ENCODE peak calls at places on chromosomes 2 and 18, in ten cellular contexts. Q is AG04450, K is brain microvascular endothelial cell, V is right atrium auricular region, M is IMR-90, T is hepatocyte, F is heart right ventricle, J is mammary epithelial cell, I is cardiac fibroblast, H is SK-N-SH. U is an unnamed sample.

GRCh38 chr2:98175811-98176210 is 88.8 kb downstream of the VWA3B start:
- DNase-seq in V (no peak), Q (no peak), T (peak), I (no peak), J (no peak), H (no peak), M (no peak), K (no peak), F (no peak), U (no peak)

GRCh38 chr2:148594216-148594615 is 50.3 kb upstream of the EPC2 start:
- DNase-seq in K (no peak), J (peak), I (no peak), H (no peak), M (no peak), Q (no peak), T (no peak), F (no peak), V (no peak), U (no peak)

GRCh38 chr2:200603972-200604371 is 18.2 kb downstream of the AOX1 start:
- DNase-seq in H (no peak), V (no peak), Q (peak), J (peak), M (peak), I (peak), F (no peak), K (peak), T (peak), U (no peak)

GRCh38 chr18:11668441-11669169 is 20.5 kb upstream of the GNAL start:
- DNase-seq in I (no peak), J (no peak), M (no peak), T (no peak), K (no peak), Q (no peak), F (no peak), V (no peak), H (no peak), U (no peak)

GRCh38 chr2:73177645-73178255 is 24.6 kb upstream of the NOTO start:
- DNase-seq in J (no peak), M (no peak), H (peak), I (no peak), F (no peak), T (no peak), V (no peak), K (no peak), Q (no peak), U (no peak)

GRCh38 chr2:162106746-162107145 is 32.7 kb upstream of the DPP4 start:
- DNase-seq in T (no peak), K (no peak), H (no peak), J (no peak), F (no peak), I (no peak), M (no peak), V (no peak), Q (no peak), U (no peak)

GRCh38 chr2:41973871-41974270 is 74.0 kb upstream of the PKDCC start:
- DNase-seq in K (no peak), H (no peak), I (no peak), Q (no peak), T (no peak), M (no peak), J (no peak), F (no peak), V (no peak), U (no peak)

GRCh38 chr2:74877376-74877775 is 43.4 kb downstream of the HK2 start:
- DNase-seq in F (no peak), J (no peak), M (no peak), V (no peak), K (no peak), T (no peak), H (no peak), I (no peak), Q (no peak), U (no peak)

GRCh38 chr2:46431481-46432235 is 47.7 kb upstream of the TMEM247 start:
- DNase-seq in F (no peak), T (no peak), H (peak), K (no peak), V (no peak), Q (no peak), I (peak), J (no peak), M (peak), U (no peak)

GRCh38 chr2:160561551-160562280 is 68.1 kb upstream of the RBMS1 start:
- DNase-seq in V (no peak), Q (peak), T (peak), I (peak), F (no peak), K (no peak), H (no peak), J (peak), M (peak), U (peak)

GRCh38 chr2:227568852-227569169 is 29.9 kb upstream of the SCYGR2 start:
- DNase-seq in M (no peak), K (no peak), J (no peak), Q (no peak), V (no peak), I (no peak), T (no peak), H (no peak), F (no peak), U (no peak)

GRCh38 chr2:12684471-12684936 is 32.2 kb upstream of the TRIB2 start:
- DNase-seq in H (no peak), T (no peak), K (peak), M (peak), I (peak), F (no peak), J (peak), Q (peak), V (no peak), U (no peak)

GRCh38 chr2:105576440-105577241 is 168.1 kb upstream of the NCK2 start:
- DNase-seq in J (peak), Q (no peak), I (peak), F (no peak), K (no peak), H (peak), V (no peak), T (peak), M (peak), U (no peak)

GRCh38 chr2:175002547-175003274 is 2.5 kb downstream of the CHN1 start:
- DNase-seq in F (no peak), H (no peak), T (no peak), K (no peak), I (no peak), M (no peak), J (no peak), Q (no peak), V (no peak), U (no peak)

GRCh38 chr2:37500031-37500430 is 155.6 kb downstream of the QPCT start:
- DNase-seq in H (no peak), M (peak), Q (peak), I (no peak), F (no peak), V (no peak), J (peak), T (no peak), K (no peak), U (no peak)

GRCh38 chr2:14633451-14634211 is 1.1 kb downstream of the LRATD1 start:
- DNase-seq in V (no peak), H (peak), I (no peak), T (peak), K (no peak), Q (no peak), M (no peak), J (no peak), F (no peak), U (no peak)

GRCh38 chr2:50751255-50752069 is 280.5 kb downstream of the NRXN1 start:
- DNase-seq in J (no peak), M (peak), K (no peak), T (no peak), Q (no peak), H (no peak), V (no peak), I (peak), F (no peak), U (no peak)

GRCh38 chr18:68676913-68677312 is 38.0 kb downstream of the TMX3 start:
- DNase-seq in V (no peak), F (no peak), K (peak), T (no peak), Q (no peak), I (peak), H (no peak), M (peak), J (no peak), U (no peak)

GRCh38 chr2:233980955-233981555 is 63.9 kb downstream of the TRPM8 start:
- DNase-seq in V (no peak), F (no peak), M (no peak), K (no peak), T (no peak), J (no peak), I (no peak), Q (no peak), H (no peak), U (no peak)

GRCh38 chr2:194559964-194560363 is 1097.1 kb upstream of the SLC39A10 start:
- DNase-seq in F (no peak), V (no peak), T (no peak), K (no peak), M (no peak), J (no peak), I (no peak), H (no peak), Q (no peak), U (no peak)

GRCh38 chr2:164903944-164904343 is 51.4 kb downstream of the SLC38A11 start:
- DNase-seq in T (no peak), I (no peak), V (no peak), K (no peak), Q (no peak), H (no peak), F (no peak), J (peak), M (no peak), U (peak)

GRCh38 chr2:88108796-88109195 is 19.1 kb downstream of the FABP1 start:
- DNase-seq in Q (no peak), K (no peak), V (no peak), T (no peak), H (no peak), F (peak), I (no peak), M (no peak), J (no peak), U (no peak)

GRCh38 chr2:46615555-46616487 is 136.5 kb downstream of the TMEM247 start:
- DNase-seq in I (peak), F (no peak), V (no peak), T (peak), M (peak), K (no peak), J (no peak), Q (no peak), H (no peak), U (no peak)

GRCh38 chr2:126527836-126528490 is 128.0 kb upstream of the GYPC start:
- DNase-seq in H (peak), J (no peak), V (peak), M (peak), K (peak), I (peak), Q (peak), F (peak), T (peak), U (no peak)

GRCh38 chr2:227862741-227863588 is 8.5 kb upstream of the DAW1 start:
- DNase-seq in K (peak), Q (peak), T (peak), I (peak), F (no peak), H (no peak), V (peak), J (peak), M (peak), U (peak)

GRCh38 chr2:149586898-149587219 is 716 bp downstream of the MMADHC start:
- DNase-seq in H (no peak), F (no peak), Q (no peak), M (no peak), I (no peak), T (no peak), J (no peak), K (no peak), V (no peak), U (no peak)

GRCh38 chr18:11726556-11726955 is 37.5 kb downstream of the GNAL start:
- DNase-seq in I (no peak), F (no peak), H (no peak), K (no peak), T (no peak), J (peak), M (no peak), Q (no peak), V (no peak), U (no peak)

GRCh38 chr18:79371536-79372210 is 24.1 kb upstream of the NFATC1 start:
- DNase-seq in H (no peak), K (no peak), M (no peak), J (no peak), F (no peak), I (no peak), T (no peak), V (no peak), Q (no peak), U (no peak)

GRCh38 chr2:119326938-119327337 is 39.7 kb downstream of the C2orf76 start:
- DNase-seq in T (no peak), M (no peak), I (no peak), Q (no peak), H (no peak), F (no peak), K (no peak), J (no peak), V (no peak), U (no peak)

GRCh38 chr2:142980246-142981068 is 103.0 kb downstream of the KYNU start:
- DNase-seq in T (peak), J (peak), M (peak), K (peak), F (no peak), Q (no peak), I (peak), V (no peak), H (no peak), U (peak)

GRCh38 chr2:229431331-229431954 is 160.4 kb upstream of the PID1 start:
- DNase-seq in V (no peak), M (peak), T (peak), H (peak), F (no peak), J (peak), I (peak), Q (no peak), K (no peak), U (peak)

GRCh38 chr2:170670651-170671050 is 44.5 kb upstream of the SP5 start:
- DNase-seq in K (no peak), V (no peak), M (no peak), Q (no peak), H (no peak), J (no peak), T (no peak), I (no peak), F (no peak), U (no peak)
- H3K4me3 ChIP-seq in K (no peak), V (no peak), M (no peak), Q (no peak), H (no peak), J (no peak), T (no peak), I (no peak), F (no peak), U (no peak)

GRCh38 chr2:70887550-70888229 is 48.0 kb upstream of the ATP6V1B1 start:
- DNase-seq in H (peak), V (peak), F (peak), T (peak), I (no peak), M (no peak), J (no peak), Q (no peak), K (no peak), U (no peak)
- H3K4me3 ChIP-seq in H (peak), V (peak), F (peak), T (peak), I (peak), M (peak), J (peak), Q (peak), K (peak), U (peak)

DNA sequence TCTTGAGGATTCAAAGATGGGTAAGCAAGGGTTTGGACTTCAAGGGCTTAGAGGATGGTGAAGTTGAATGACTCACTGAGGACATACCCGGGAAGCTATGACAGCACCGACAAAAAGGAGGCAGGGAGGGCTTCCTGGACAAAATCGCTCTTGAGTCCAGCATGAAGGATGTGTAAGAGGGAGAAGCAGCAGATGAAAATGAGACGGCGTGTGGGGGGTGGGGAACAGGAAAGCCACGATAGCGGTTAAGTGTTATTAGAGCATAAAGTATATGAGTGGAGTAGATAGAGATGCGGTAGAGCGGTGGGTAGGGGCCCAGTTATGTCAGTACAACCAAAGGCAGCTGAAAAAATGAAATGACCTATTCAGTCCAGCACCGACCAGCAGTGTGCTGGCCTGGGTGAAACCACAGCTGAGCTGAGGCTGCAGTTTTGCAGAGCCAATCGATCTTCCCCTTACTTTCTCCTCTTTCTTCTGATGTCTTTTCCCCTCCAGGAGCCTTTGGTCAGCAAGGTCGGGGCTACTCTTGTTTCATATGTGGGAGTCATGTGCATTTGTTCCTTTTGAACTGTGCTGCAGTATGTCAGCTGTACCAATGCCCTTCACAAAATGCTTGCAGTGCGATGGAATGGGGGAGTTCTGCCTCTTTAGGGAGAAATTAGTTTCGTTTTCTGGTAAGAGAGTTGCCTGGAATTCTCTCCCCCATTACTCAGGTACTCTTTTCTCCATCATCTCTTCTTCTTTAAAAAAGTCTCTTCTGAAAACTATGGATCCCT is 2.0 kb upstream of the THUMPD2 start:
- DNase-seq in I (peak), V (no peak), H (no peak), F (no peak), Q (no peak), T (no peak), K (no peak), M (no peak), J (no peak), U (no peak)
- H3K4me3 ChIP-seq in I (peak), V (no peak), H (no peak), F (peak), Q (no peak), T (no peak), K (no peak), M (no peak), J (peak), U (no peak)

DNA sequence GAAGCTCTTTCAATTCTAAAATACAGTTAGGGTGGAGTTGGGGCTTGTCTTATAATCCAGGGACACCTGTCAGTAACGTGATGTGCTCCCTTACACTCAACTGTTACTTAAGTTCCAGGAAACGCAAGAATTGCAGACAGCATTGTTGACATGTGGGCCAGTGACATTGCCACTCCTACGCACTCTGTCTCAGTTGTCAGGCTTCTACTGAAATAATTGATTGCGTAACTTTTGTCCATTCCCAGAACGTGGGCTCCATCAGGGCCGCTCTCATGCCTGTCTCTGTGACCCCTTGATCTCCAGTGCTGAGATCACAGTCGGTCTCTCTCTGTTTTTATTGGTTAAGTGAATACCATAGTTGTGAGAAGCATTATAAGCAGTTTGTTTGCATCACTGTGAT is 487.8 kb downstream of the GALR1 start:
- DNase-seq in Q (no peak), T (no peak), H (no peak), I (no peak), J (no peak), F (no peak), K (no peak), V (no peak), M (no peak), U (no peak)
- H3K4me3 ChIP-seq in Q (no peak), T (no peak), H (no peak), I (no peak), J (no peak), F (no peak), K (no peak), V (no peak), M (no peak), U (no peak)

DNA sequence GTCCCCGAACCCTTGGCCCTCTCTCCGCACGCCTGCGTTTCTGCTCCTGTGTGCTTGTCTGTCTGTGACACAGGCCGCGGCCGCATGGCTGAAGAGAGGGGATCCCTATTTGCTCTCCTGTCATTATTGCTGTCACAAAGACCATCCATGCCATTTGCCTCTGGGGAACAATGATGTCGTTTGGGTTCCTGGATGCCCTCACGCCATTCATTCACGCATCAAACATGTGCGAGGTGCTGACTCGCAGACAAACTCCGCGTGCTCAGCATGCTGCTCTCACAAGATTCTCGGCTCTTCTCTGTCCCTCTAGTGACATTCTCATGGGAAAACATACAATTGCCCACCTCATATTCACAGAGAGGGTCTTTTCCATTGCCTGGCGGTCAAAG is 67.8 kb downstream of the ASB1 start:
- DNase-seq in K (no peak), J (no peak), T (no peak), F (no peak), M (no peak), Q (no peak), I (no peak), V (no peak), H (no peak), U (no peak)
- H3K4me3 ChIP-seq in K (no peak), J (no peak), T (no peak), F (no peak), M (no peak), Q (no peak), I (no peak), V (no peak), H (no peak), U (no peak)

DNA sequence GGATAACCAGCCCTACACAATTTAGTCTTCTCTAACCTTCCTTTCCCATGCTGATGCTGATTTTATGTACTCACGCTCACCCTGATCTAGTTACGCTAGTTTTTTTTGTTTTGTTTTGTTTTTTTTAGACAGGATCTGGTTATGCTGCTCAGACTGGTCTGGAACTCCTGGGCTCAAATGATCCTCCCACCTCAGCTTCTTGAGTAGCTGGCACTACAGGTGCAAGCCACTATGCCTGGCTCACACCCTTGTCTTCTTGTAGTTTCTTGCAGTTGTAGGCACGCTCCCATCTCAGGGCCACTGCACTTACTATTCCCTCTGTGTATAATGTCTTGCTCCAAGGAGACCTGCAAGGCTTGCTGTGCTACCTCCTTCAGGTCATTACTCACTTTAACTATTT is 6.2 kb downstream of the PELI1 start:
- DNase-seq in M (no peak), I (no peak), T (no peak), K (no peak), F (no peak), Q (no peak), J (peak), H (no peak), V (no peak), U (no peak)
- H3K4me3 ChIP-seq in M (no peak), I (no peak), T (no peak), K (no peak), F (no peak), Q (no peak), J (no peak), H (no peak), V (no peak), U (no peak)

GRCh38 chr2:177169810-177170514 is 42.6 kb upstream of the HNRNPA3 start:
- DNase-seq in J (peak), M (no peak), F (no peak), H (no peak), I (no peak), V (no peak), T (peak), K (no peak), Q (no peak), U (no peak)
- H3K4me3 ChIP-seq in J (no peak), M (no peak), F (no peak), H (no peak), I (no peak), V (no peak), T (no peak), K (no peak), Q (no peak), U (no peak)

U was measured in retinal pigment epithelial cell.